ENCODE peak calls at places on chromosomes 12 and 14, in five cellular contexts. A is ovary; F is effector memory CD4-positive, alpha-beta T cell; Z is A549; M is left ventricle myocardium inferior. Y is an unnamed sample.
A peak's percentile ranks its signal among the peaks of the same experiment; 100 is the strongest.

GRCh38 chr12:40104461-40105264 is 1.2 kb downstream of the SLC2A13 start:
- DNase-seq in Z (peak; percentile 41), M (peak; percentile 17), F (no peak), A (no peak), Y (no peak)

GRCh38 chr12:75825686-75826085 is 205.9 kb downstream of the PHLDA1 start:
- DNase-seq in A (no peak), F (no peak), Z (no peak), M (no peak), Y (no peak)

GRCh38 chr12:3069714-3070113 is 7.5 kb upstream of the TSPAN9 start:
- DNase-seq in M (no peak), F (no peak), Z (no peak), A (no peak), Y (no peak)

GRCh38 chr12:62537544-62537943 is 70.9 kb downstream of the MON2 start:
- DNase-seq in Z (no peak), M (no peak), A (peak; percentile 18), F (no peak), Y (no peak)

GRCh38 chr12:105329926-105330282 is 587 bp upstream of the C12orf75 start:
- DNase-seq in M (no peak), A (no peak), Z (no peak), F (peak; percentile 0), Y (no peak)

GRCh38 chr14:59358105-59358504 is 107.1 kb downstream of the GPR135 start:
- DNase-seq in F (no peak), Z (peak; percentile 18), A (no peak), M (peak; percentile 54), Y (peak; percentile 66)

GRCh38 chr12:42587564-42588307 is 1.8 kb downstream of the PRICKLE1 start:
- DNase-seq in F (no peak), Z (no peak), M (no peak), A (no peak), Y (no peak)

GRCh38 chr12:53867216-53868012 is 71.2 kb upstream of the HOXC13 start:
- DNase-seq in F (no peak), M (no peak), Z (peak; percentile 76), A (no peak), Y (no peak)

GRCh38 chr12:67541625-67541991 is 106.9 kb upstream of the DYRK2 start:
- DNase-seq in M (no peak), A (no peak), Z (no peak), F (no peak), Y (no peak)

GRCh38 chr14:52014601-52015267 is 25.4 kb downstream of the RTRAF start:
- DNase-seq in F (no peak), M (peak; percentile 65), Z (no peak), A (no peak), Y (no peak)

GRCh38 chr14:39108791-39109190 is 5.3 kb upstream of the GEMIN2 start:
- DNase-seq in F (no peak), M (no peak), A (no peak), Z (no peak), Y (no peak)

GRCh38 chr12:104672501-104673265 is 215.9 kb downstream of the CHST11 start:
- DNase-seq in A (no peak), M (peak; percentile 48), F (no peak), Z (peak; percentile 19), Y (no peak)

GRCh38 chr14:98931911-98932310 is 340.1 kb downstream of the BCL11B start:
- DNase-seq in Z (no peak), F (peak; percentile 56), M (no peak), A (no peak), Y (no peak)

GRCh38 chr14:44620106-44621019 is 113.3 kb upstream of the FSCB start:
- DNase-seq in Z (no peak), F (no peak), M (no peak), A (no peak), Y (no peak)

GRCh38 chr12:132490481-132491348 is 764 bp downstream of the FBRSL1 start:
- DNase-seq in Z (no peak), M (no peak), A (no peak), F (no peak), Y (no peak)

GRCh38 chr14:50340945-50341344 is 28.8 kb downstream of the DMAC2L start:
- DNase-seq in Z (no peak), M (no peak), F (no peak), A (no peak), Y (no peak)

GRCh38 chr12:47995976-47996375 is 8.3 kb downstream of the COL2A1 start:
- DNase-seq in M (no peak), F (no peak), A (peak; percentile 61), Z (no peak), Y (peak; percentile 54)

GRCh38 chr12:132179431-132180362 is 35.4 kb downstream of the NOC4L start:
- DNase-seq in F (no peak), A (no peak), Z (no peak), M (no peak), Y (no peak)

GRCh38 chr12:7319934-7320333 is 16.1 kb downstream of the ACSM4 start:
- DNase-seq in M (no peak), Z (no peak), A (no peak), F (no peak), Y (no peak)

GRCh38 chr12:122866379-122866778 is 29.5 kb downstream of the VPS37B start:
- DNase-seq in Z (no peak), M (no peak), A (no peak), F (no peak), Y (peak; percentile 92)

GRCh38 chr12:104133861-104134260 is 4.1 kb downstream of the NFYB start:
- DNase-seq in M (no peak), Z (no peak), F (no peak), A (no peak), Y (no peak)

GRCh38 chr14:85853996-85854526 is 324.1 kb downstream of the FLRT2 start:
- DNase-seq in A (no peak), F (no peak), Z (no peak), M (no peak), Y (no peak)

GRCh38 chr12:110266381-110266909 is 14.6 kb upstream of the ATP2A2 start:
- DNase-seq in M (no peak), A (no peak), F (no peak), Z (no peak), Y (no peak)

GRCh38 chr14:104746951-104747481 is 5.9 kb upstream of the SIVA1 start:
- DNase-seq in Z (no peak), F (no peak), A (no peak), M (no peak), Y (peak; percentile 86)

GRCh38 chr14:87873741-87874140 is 119.2 kb downstream of the GALC start:
- DNase-seq in Z (no peak), F (no peak), M (no peak), A (no peak), Y (no peak)

GRCh38 chr12:79688376-79689040 is 2.3 kb downstream of the PAWR start:
- DNase-seq in F (no peak), A (no peak), Z (no peak), M (no peak), Y (no peak)

GRCh38 chr12:14906114-14906513 is 20.5 kb upstream of the MGP start:
- DNase-seq in Z (no peak), M (no peak), A (no peak), F (no peak), Y (no peak)
- H3K27ac ChIP-seq in Z (no peak overlapping the region), M (peak overlapping the region; percentile 83), A (no peak overlapping the region), F (no peak overlapping the region), Y (peak overlapping the region; percentile 25)

DNA sequence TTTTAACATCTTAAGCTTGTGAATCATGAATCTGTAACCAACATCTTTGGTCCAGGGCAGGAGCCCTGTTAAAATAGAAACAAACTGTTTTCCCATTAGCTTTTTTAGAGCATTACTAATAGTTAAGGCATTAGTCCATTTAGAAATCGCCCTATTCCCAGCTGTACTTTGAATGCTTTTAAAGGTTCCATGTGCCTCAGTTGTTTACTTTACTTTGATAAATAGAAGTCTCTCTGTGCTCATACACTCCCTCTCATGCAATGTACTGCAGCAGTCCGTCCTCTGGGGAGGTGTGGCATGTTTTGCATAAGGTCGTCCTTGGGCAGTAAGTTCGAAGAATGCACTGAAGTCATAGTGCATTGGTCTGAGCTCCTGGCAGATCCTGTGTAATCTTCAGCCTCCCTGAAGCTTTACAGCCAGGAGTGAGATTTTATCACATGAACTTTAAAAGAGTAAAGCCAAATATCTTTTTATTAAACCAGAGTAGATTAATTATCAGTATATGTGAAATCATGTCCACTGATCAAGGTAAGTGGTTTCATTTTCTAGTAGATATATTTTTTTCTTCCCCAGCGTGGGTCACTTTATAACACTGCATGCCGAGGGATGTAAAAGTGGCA is 134.7 kb downstream of the FGD4 start:
- DNase-seq in F (no peak), A (peak; percentile 48), M (peak; percentile 31), Z (peak; percentile 61), Y (peak; percentile 91)
- H3K4me3 ChIP-seq in F (no peak overlapping the region), A (peak overlapping the region; percentile 35), M (peak overlapping the region; percentile 66), Z (peak overlapping the region; percentile 42), Y (peak overlapping the region; percentile 22)

GRCh38 chr12:95721320-95721719 is 69.2 kb downstream of the NTN4 start:
- DNase-seq in F (no peak), M (no peak), Z (no peak), A (no peak), Y (no peak)

GRCh38 chr12:95718001-95718400 is 72.6 kb downstream of the NTN4 start:
- DNase-seq in Z (no peak), A (no peak), M (no peak), F (no peak), Y (no peak)

GRCh38 chr12:95715177-95715576 is 75.4 kb downstream of the NTN4 start:
- DNase-seq in Z (no peak), F (no peak), A (no peak), M (no peak), Y (no peak)

GRCh38 chr12:95718772-95719171 is 71.8 kb downstream of the NTN4 start:
- DNase-seq in Z (no peak), M (no peak), F (no peak), A (no peak), Y (no peak)

GRCh38 chr12:95717336-95717928 is 73.1 kb downstream of the NTN4 start:
- DNase-seq in Z (no peak), F (no peak), M (no peak), A (no peak), Y (no peak)
- H3K27ac ChIP-seq in Z (no peak overlapping the region), F (no peak overlapping the region), M (peak overlapping the region; percentile 40), A (no peak overlapping the region), Y (no peak overlapping the region)

DNA sequence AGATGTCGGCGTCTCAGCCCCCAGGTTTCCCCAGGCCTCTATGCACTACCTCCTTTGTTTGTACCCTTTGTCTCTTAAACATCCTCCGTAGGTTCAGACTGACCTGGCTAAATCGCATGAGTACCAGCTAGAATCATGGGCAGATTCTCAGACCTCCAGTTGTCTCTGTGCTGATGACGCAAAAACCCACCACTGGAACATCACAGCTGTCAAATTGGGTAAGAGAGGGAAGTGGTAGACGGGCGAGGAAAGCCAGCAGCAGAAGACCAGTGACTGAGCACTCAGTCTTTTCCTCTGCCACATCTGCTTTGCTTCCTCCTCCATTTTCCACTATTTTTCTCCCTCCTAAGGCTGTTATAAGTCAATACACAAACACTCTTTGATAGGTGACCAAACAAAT is 29.7 kb downstream of the A2ML1 start:
- DNase-seq in Z (no peak), F (no peak), A (no peak), M (no peak), Y (no peak)
- H3K4me3 ChIP-seq in Z (no peak overlapping the region), F (no peak overlapping the region), A (no peak overlapping the region), M (no peak overlapping the region), Y (no peak overlapping the region)